ENCODE peak calls at places on chromosomes 13 and 19, in seven cellular contexts. G is SK-N-SH, E is GM23338, N is GM23248, P is HCT116, L is MM.1S, C is PC-3. W is an unnamed sample.
A peak's percentile ranks its signal among the peaks of the same experiment; 100 is the strongest.

GRCh38 chr13:89066868-89067466 is 1395.8 kb downstream of the SLITRK5 start:
- DNase-seq in C (peak; percentile 68), G (peak; percentile 19), L (peak; percentile 21), E (peak; percentile 84), N (peak; percentile 46), P (peak; percentile 38), W (peak; percentile 13)

GRCh38 chr19:56301886-56302620 is 12.6 kb downstream of the ZSCAN5A start:
- DNase-seq in C (no peak), N (no peak), E (no peak), L (no peak), P (no peak), G (no peak), W (no peak)

GRCh38 chr19:38039966-38040365 is 133.0 kb downstream of the SIPA1L3 start:
- DNase-seq in G (no peak), C (peak; percentile 87), P (no peak), N (peak; percentile 97), E (no peak), L (no peak), W (no peak)

GRCh38 chr19:5154129-5154798 is 185.4 kb downstream of the KDM4B start:
- DNase-seq in G (peak; percentile 82), P (no peak), N (peak; percentile 23), E (peak; percentile 81), L (peak; percentile 20), C (peak; percentile 39), W (no peak)

GRCh38 chr19:49677232-49677881 is at the start of gene PRMT1:
- DNase-seq in N (peak; percentile 58), C (peak; percentile 47), L (peak; percentile 44), P (no peak), E (peak; percentile 67), G (peak; percentile 78), W (peak; percentile 58)

GRCh38 chr13:77416666-77417212 is 89.8 kb upstream of the MYCBP2 start:
- DNase-seq in L (no peak), G (peak; percentile 9), P (no peak), E (no peak), C (no peak), N (no peak), W (no peak)

GRCh38 chr13:73299787-73300186 is 241.0 kb downstream of the KLF5 start:
- DNase-seq in C (no peak), N (no peak), L (no peak), P (no peak), G (no peak), E (no peak), W (no peak)

GRCh38 chr13:95552539-95553270 is at the start of gene CLDN10:
- DNase-seq in L (peak; percentile 32), P (no peak), E (peak; percentile 85), G (peak; percentile 93), C (no peak), N (no peak), W (no peak)

GRCh38 chr19:7492142-7493055 is 3.6 kb upstream of the PEX11G start:
- DNase-seq in C (no peak), G (no peak), N (peak; percentile 72), L (no peak), E (no peak), P (no peak), W (peak; percentile 45)

GRCh38 chr13:95176611-95177259 is 124.5 kb downstream of the ABCC4 start:
- DNase-seq in L (no peak), P (no peak), G (no peak), N (no peak), E (no peak), C (no peak), W (no peak)

DNA sequence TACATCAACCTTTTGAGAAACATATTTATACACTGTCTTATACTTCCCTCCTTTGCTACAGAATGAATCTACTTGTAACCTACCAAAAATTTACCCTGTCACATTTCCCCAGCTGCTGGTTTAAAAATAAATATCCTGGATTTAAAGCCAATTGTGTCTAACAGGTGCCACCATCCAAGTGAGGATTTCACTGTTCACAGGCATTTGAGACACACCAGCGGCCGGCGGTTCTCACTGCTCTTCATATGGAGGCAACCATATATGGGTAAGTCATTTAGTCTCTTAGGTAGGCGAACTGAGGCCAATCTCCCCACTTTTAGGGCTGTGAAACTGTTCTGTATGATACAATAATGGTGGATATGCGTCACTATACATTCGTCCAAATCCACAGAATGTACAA is 26.2 kb downstream of the SLC25A30 start:
- DNase-seq in L (no peak), E (no peak), C (no peak), G (no peak), P (no peak), N (no peak), W (no peak)
- H3K9me2 ChIP-seq in L (no peaks in the 10 kb centered on the region), E (no peaks in the 10 kb centered on the region), C (no peaks in the 10 kb centered on the region), G (no peaks in the 10 kb centered on the region), P (no peaks in the 10 kb centered on the region), N (no peaks in the 10 kb centered on the region), W (no peaks in the 10 kb centered on the region)

GRCh38 chr13:51636349-51636890 is 52.2 kb downstream of the WDFY2 start:
- DNase-seq in N (no peak), C (peak; percentile 72), E (no peak), P (no peak), L (no peak), G (no peak), W (no peak)
- H3K9me2 ChIP-seq in N (no peaks in the 10 kb centered on the region), C (no peaks in the 10 kb centered on the region), E (no peaks in the 10 kb centered on the region), P (no peaks in the 10 kb centered on the region), L (no peaks in the 10 kb centered on the region), G (no peaks in the 10 kb centered on the region), W (no peaks in the 10 kb centered on the region)

DNA sequence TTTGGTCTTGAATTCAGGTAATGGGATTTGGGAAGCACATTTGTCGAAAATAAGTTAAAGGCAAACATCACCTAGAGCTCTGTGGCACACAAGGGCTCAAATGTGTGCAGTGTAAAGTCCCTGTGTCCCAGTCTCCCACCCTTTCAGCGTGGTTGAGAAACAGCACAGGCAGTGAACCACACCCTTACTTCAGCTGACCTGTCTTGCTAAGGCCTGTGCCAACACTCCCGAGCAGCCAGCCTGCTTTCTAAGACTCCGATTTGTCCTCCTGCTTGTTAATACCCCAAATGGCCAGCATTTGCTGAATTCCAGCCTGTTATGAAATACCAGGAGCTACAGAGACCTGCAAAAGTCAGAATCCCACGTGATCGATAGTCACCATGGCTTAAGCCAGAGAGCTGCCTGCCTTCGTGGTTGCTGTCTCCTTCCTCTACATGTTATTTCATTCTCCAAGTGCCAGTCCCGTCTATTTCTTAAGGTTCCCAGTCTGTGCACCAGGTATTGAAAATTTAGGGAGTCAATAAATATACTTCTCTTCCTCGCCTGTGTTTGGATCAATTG is 200.5 kb downstream of the FGF9 start:
- DNase-seq in P (no peak), L (no peak), C (no peak), E (no peak), N (peak; percentile 14), G (no peak), W (no peak)
- H3K9me2 ChIP-seq in P (no peaks in the 10 kb centered on the region), L (no peaks in the 10 kb centered on the region), C (no peaks in the 10 kb centered on the region), E (no peaks in the 10 kb centered on the region), N (no peaks in the 10 kb centered on the region), G (no peaks in the 10 kb centered on the region), W (no peaks in the 10 kb centered on the region)

GRCh38 chr13:41310963-41311606 is at the start of gene NAA16:
- DNase-seq in E (peak; percentile 91), P (peak; percentile 77), C (peak; percentile 86), L (peak; percentile 72), G (peak; percentile 99), N (peak; percentile 88), W (peak; percentile 75)
- H3K9me2 ChIP-seq in E (no peaks in the 10 kb centered on the region), P (no peaks in the 10 kb centered on the region), C (no peaks in the 10 kb centered on the region), L (no peaks in the 10 kb centered on the region), G (no peaks in the 10 kb centered on the region), N (no peaks in the 10 kb centered on the region), W (no peaks in the 10 kb centered on the region)

GRCh38 chr13:23673354-23673753 is 103.1 kb downstream of the TNFRSF19 start:
- DNase-seq in N (peak; percentile 96), E (no peak), C (peak; percentile 82), G (no peak), P (no peak), L (no peak), W (no peak)

GRCh38 chr13:23671902-23672301 is 101.7 kb downstream of the TNFRSF19 start:
- DNase-seq in E (no peak), P (no peak), G (no peak), L (no peak), N (peak; percentile 48), C (peak; percentile 43), W (no peak)

GRCh38 chr13:23672616-23673015 is 102.4 kb downstream of the TNFRSF19 start:
- DNase-seq in P (no peak), E (no peak), G (no peak), L (no peak), N (no peak), C (no peak), W (no peak)

GRCh38 chr13:23670793-23671192 is 100.6 kb downstream of the TNFRSF19 start:
- DNase-seq in G (no peak), L (no peak), P (no peak), C (no peak), N (no peak), E (no peak), W (no peak)

GRCh38 chr13:23671367-23671766 is 101.2 kb downstream of the TNFRSF19 start:
- DNase-seq in G (no peak), N (peak; percentile 40), L (no peak), E (no peak), C (no peak), P (no peak), W (no peak)
- H3K9me2 ChIP-seq in G (no peaks in the 10 kb centered on the region), N (no peaks in the 10 kb centered on the region), L (no peaks in the 10 kb centered on the region), E (no peaks in the 10 kb centered on the region), C (no peaks in the 10 kb centered on the region), P (no peaks in the 10 kb centered on the region), W (no peaks in the 10 kb centered on the region)

GRCh38 chr19:28827382-28827781 is 385.6 kb downstream of the UQCRFS1 start:
- DNase-seq in L (no peak), E (no peak), P (no peak), N (no peak), C (no peak), G (no peak), W (no peak)

GRCh38 chr19:28823338-28823961 is 389.5 kb downstream of the UQCRFS1 start:
- DNase-seq in L (no peak), N (no peak), C (no peak), P (no peak), E (peak; percentile 11), G (no peak), W (no peak)

GRCh38 chr19:28829762-28830161 is 383.2 kb downstream of the UQCRFS1 start:
- DNase-seq in G (no peak), E (no peak), L (no peak), C (no peak), N (no peak), P (no peak), W (no peak)

GRCh38 chr19:28831464-28831863 is 381.5 kb downstream of the UQCRFS1 start:
- DNase-seq in C (no peak), L (no peak), N (no peak), G (no peak), P (no peak), E (peak; percentile 62), W (no peak)

GRCh38 chr19:28828276-28828870 is 384.6 kb downstream of the UQCRFS1 start:
- DNase-seq in G (no peak), L (no peak), C (no peak), N (no peak), E (no peak), P (no peak), W (no peak)
- H3K9me2 ChIP-seq in G (no peaks in the 10 kb centered on the region), L (no peaks in the 10 kb centered on the region), C (no peaks in the 10 kb centered on the region), N (no peaks in the 10 kb centered on the region), E (peaks cover 20% of the 10 kb centered on the region), P (no peaks in the 10 kb centered on the region), W (no peaks in the 10 kb centered on the region)